ENCODE peak calls at places on chromosome 6, in five cellular contexts. Y is chondrocyte; S is SHP77; X is fibroblast of lung; A is activated T-helper 1 cell treated with anti-CD3 and anti-CD28 coated beads, Interleukin-2, amount 50 U/mL, for 16 hours. U is an unnamed sample.

GRCh38 chr6:45724511-45724910 is 291.1 kb downstream of the CLIC5 start:
- DNase-seq in X (peak), Y (no peak), S (no peak), A (no peak), U (peak)

GRCh38 chr6:123913858-123914257 is 110.2 kb downstream of the NKAIN2 start:
- DNase-seq in Y (no peak), X (peak), S (no peak), A (no peak), U (no peak)

GRCh38 chr6:14452567-14453527 is 335.3 kb downstream of the CD83 start:
- DNase-seq in A (no peak), S (no peak), Y (no peak), X (peak), U (no peak)

GRCh38 chr6:46271107-46271506 is 100.3 kb upstream of the ENPP5 start:
- DNase-seq in Y (no peak), S (no peak), A (no peak), X (no peak), U (no peak)

GRCh38 chr6:22350109-22350508 is 53.3 kb upstream of the PRL start:
- DNase-seq in X (no peak), A (no peak), S (no peak), Y (no peak), U (no peak)

GRCh38 chr6:38631186-38631783 is 8.4 kb downstream of the BTBD9 start:
- DNase-seq in Y (no peak), X (no peak), S (no peak), A (no peak), U (no peak)

GRCh38 chr6:89492025-89492640 is 59.2 kb downstream of the ANKRD6 start:
- DNase-seq in X (no peak), S (peak), Y (no peak), A (no peak), U (no peak)

GRCh38 chr6:33967966-33968724 is 164.3 kb upstream of the MLN start:
- DNase-seq in S (peak), A (no peak), Y (peak), X (no peak), U (peak)

GRCh38 chr6:111338843-111339242 is 144.2 kb downstream of the REV3L start:
- DNase-seq in A (no peak), X (no peak), Y (no peak), S (no peak), U (no peak)

GRCh38 chr6:21537660-21538059 is 55.9 kb upstream of the SOX4 start:
- DNase-seq in Y (no peak), X (no peak), A (no peak), S (peak), U (no peak)

GRCh38 chr6:151417477-151417876 is 26.1 kb upstream of the ZBTB2 start:
- DNase-seq in A (no peak), S (no peak), X (no peak), Y (no peak), U (no peak)

GRCh38 chr6:107304421-107305025 is 154.8 kb downstream of the PDSS2 start:
- DNase-seq in X (peak), Y (no peak), A (no peak), S (no peak), U (no peak)

GRCh38 chr6:18432180-18432579 is 45.0 kb downstream of the RNF144B start:
- DNase-seq in Y (no peak), X (peak), S (no peak), A (no peak), U (no peak)

GRCh38 chr6:27157461-27158315 is 89.8 kb upstream of the PRSS16 start:
- DNase-seq in Y (no peak), X (peak), S (no peak), A (peak), U (peak)

GRCh38 chr6:157432231-157432630 is 51.2 kb downstream of the ZDHHC14 start:
- DNase-seq in S (no peak), Y (no peak), A (no peak), X (no peak), U (peak)

GRCh38 chr6:25601797-25602679 is 50.0 kb upstream of the SCGN start:
- DNase-seq in Y (no peak), X (peak), S (peak), A (no peak), U (peak)

GRCh38 chr6:49918787-49919186 is 45.2 kb downstream of the DEFB114 start:
- DNase-seq in Y (no peak), S (no peak), X (no peak), A (no peak), U (no peak)

GRCh38 chr6:16334671-16335070 is 96.3 kb downstream of the GMPR start:
- DNase-seq in X (peak), A (no peak), Y (no peak), S (no peak), U (peak)

GRCh38 chr6:70706491-70707123 is 38.9 kb downstream of the SMAP1 start:
- DNase-seq in Y (no peak), X (peak), S (no peak), A (no peak), U (peak)

GRCh38 chr6:46652603-46653438 is at the start of the genes CYP39A1 and SLC25A27:
- DNase-seq in Y (peak), X (peak), A (peak), S (peak), U (peak)

GRCh38 chr6:144298167-144298671 is 13.1 kb downstream of the UTRN start:
- DNase-seq in Y (no peak), S (no peak), A (no peak), X (no peak), U (no peak)

GRCh38 chr6:170127151-170127550 is 163.7 kb downstream of the DLL1 start:
- DNase-seq in X (no peak), A (no peak), Y (peak), S (no peak), U (no peak)

GRCh38 chr6:40543133-40543532 is 44.0 kb downstream of the LRFN2 start:
- DNase-seq in Y (no peak), A (no peak), S (no peak), X (no peak), U (no peak)

GRCh38 chr6:80767808-80768207 is 661.3 kb downstream of the BCKDHB start:
- DNase-seq in A (no peak), X (peak), Y (no peak), S (no peak), U (peak)

GRCh38 chr6:111841822-111842221 is 31.4 kb downstream of the FYN start:
- DNase-seq in S (no peak), X (peak), Y (no peak), A (no peak), U (no peak)

GRCh38 chr6:26284537-26285142 is 80.4 kb upstream of the BTN3A2 start:
- DNase-seq in S (peak), Y (no peak), A (peak), X (peak), U (peak)

GRCh38 chr6:143939364-143939763 is 68.7 kb downstream of the PLAGL1 start:
- DNase-seq in S (no peak), A (no peak), X (no peak), Y (no peak), U (no peak)

GRCh38 chr6:1473166-1473565 is 83.8 kb downstream of the FOXF2 start:
- DNase-seq in S (no peak), Y (no peak), A (no peak), X (no peak), U (no peak)

GRCh38 chr6:87661503-87661902 is 40.5 kb downstream of the AKIRIN2 start:
- DNase-seq in S (no peak), X (peak), A (no peak), Y (no peak), U (peak)

GRCh38 chr6:157456524-157456829 is 75.5 kb downstream of the ZDHHC14 start:
- DNase-seq in S (no peak), X (no peak), A (no peak), Y (no peak), U (no peak)

GRCh38 chr6:3906191-3907019 is 57.2 kb downstream of the FAM50B start:
- DNase-seq in Y (no peak), S (no peak), X (no peak), A (no peak), U (no peak)

GRCh38 chr6:97594834-97595233 is 311.8 kb upstream of the MMS22L start:
- DNase-seq in Y (no peak), A (no peak), X (peak), S (no peak), U (no peak)

GRCh38 chr6:169923468-169924464 is 172.3 kb downstream of the ERMARD start:
- DNase-seq in Y (no peak), X (no peak), A (no peak), S (no peak), U (no peak)

GRCh38 chr6:79436232-79436631 is 101.0 kb downstream of the LCA5 start:
- DNase-seq in X (no peak), Y (no peak), A (no peak), S (no peak), U (no peak)

GRCh38 chr6:130955755-130956154 is 107.3 kb downstream of the EPB41L2 start:
- DNase-seq in A (no peak), X (no peak), S (peak), Y (no peak), U (no peak)

GRCh38 chr6:100210138-100210872 is 216.3 kb upstream of the MCHR2 start:
- DNase-seq in X (no peak), S (no peak), A (no peak), Y (no peak), U (no peak)

GRCh38 chr6:134175532-134176282 is 123.3 kb upstream of the SLC2A12 start:
- DNase-seq in X (peak), A (peak), Y (peak), S (no peak), U (peak)

GRCh38 chr6:128098000-128098581 is 197.2 kb upstream of the THEMIS start:
- DNase-seq in S (no peak), Y (no peak), A (no peak), X (peak), U (no peak)